ENCODE peak calls at places on chromosome 14, in four cellular contexts. G is heart right ventricle; P is lung; C is effector memory CD4-positive, alpha-beta T cell. L is an unnamed sample.

GRCh38 chr14:28707814-28708213 is 58.8 kb upstream of the FOXG1 start:
- DNase-seq in P (no peak), C (no peak), G (no peak), L (no peak)

GRCh38 chr14:77027538-77028383 is 747 bp downstream of the IRF2BPL start:
- DNase-seq in G (peak), C (peak), P (peak), L (peak)

GRCh38 chr14:68384881-68385280 is 408.0 kb downstream of the ZFP36L1 start:
- DNase-seq in P (no peak), C (no peak), G (no peak), L (no peak)

GRCh38 chr14:64844993-64845536 is 34.6 kb downstream of the SPTB start:
- DNase-seq in C (no peak), P (no peak), G (no peak), L (no peak)

GRCh38 chr14:29741909-29742401 is 185.7 kb downstream of the PRKD1 start:
- DNase-seq in G (no peak), P (no peak), C (no peak), L (no peak)

GRCh38 chr14:60777856-60778578 is 43.5 kb downstream of the MNAT1 start:
- DNase-seq in G (no peak), C (no peak), P (no peak), L (no peak)

GRCh38 chr14:94157195-94157594 is 16.9 kb upstream of the PPP4R4 start:
- DNase-seq in P (no peak), G (no peak), C (no peak), L (no peak)

GRCh38 chr14:54343276-54344121 is 53.3 kb upstream of the CDKN3 start:
- DNase-seq in C (no peak), P (no peak), G (no peak), L (no peak)

GRCh38 chr14:95515523-95516517 is 630 bp downstream of the SYNE3 start:
- DNase-seq in G (peak), P (no peak), C (peak), L (peak)

GRCh38 chr14:89185919-89186849 is 230.8 kb downstream of the FOXN3 start:
- DNase-seq in C (no peak), P (no peak), G (no peak), L (no peak)
- H3K27ac ChIP-seq in C (no peak), P (peak), G (peak), L (no peak)

GRCh38 chr14:91942946-91943345 is 4.5 kb downstream of the FBLN5 start:
- DNase-seq in C (no peak), G (no peak), P (no peak), L (no peak)

GRCh38 chr14:91945776-91946305 is 1.7 kb downstream of the FBLN5 start:
- DNase-seq in P (no peak), C (no peak), G (no peak), L (no peak)

GRCh38 chr14:91942128-91942527 is 5.4 kb downstream of the FBLN5 start:
- DNase-seq in P (no peak), C (no peak), G (no peak), L (no peak)

GRCh38 chr14:91947196-91948184 is at the start of gene FBLN5:
- DNase-seq in C (no peak), P (peak), G (peak), L (no peak)

GRCh38 chr14:91946313-91947195 is 940 bp downstream of the FBLN5 start:
- DNase-seq in P (no peak), G (no peak), C (no peak), L (no peak)
- H3K4me3 ChIP-seq in P (peak), G (peak), C (peak), L (no peak)

DNA sequence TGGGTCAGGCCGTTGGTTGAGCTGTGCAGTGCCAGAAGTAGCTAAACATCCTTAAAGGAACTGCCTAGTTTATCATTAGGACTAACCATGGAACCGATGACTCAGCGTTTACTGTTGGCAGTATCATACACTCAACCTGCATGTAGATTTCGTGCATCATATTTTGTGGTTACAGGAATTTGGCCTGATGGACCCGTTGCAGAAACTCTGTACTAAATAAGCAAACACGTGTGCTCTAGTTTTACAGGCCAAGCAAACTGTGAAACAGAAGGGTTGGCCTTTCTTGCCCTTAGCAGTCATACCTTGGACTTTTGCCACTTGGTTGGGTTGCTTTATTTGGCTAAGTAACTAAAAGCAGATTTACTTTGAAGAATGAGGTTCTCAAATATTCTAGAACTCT is 35.6 kb downstream of the DGLUCY start:
- DNase-seq in C (no peak), G (no peak), P (peak), L (no peak)
- H3K27ac ChIP-seq in C (no peak), G (peak), P (no peak), L (no peak)

GRCh38 chr14:27672047-27672446 is 1074.2 kb upstream of the NOVA1 start:
- DNase-seq in G (no peak), C (no peak), P (no peak), L (no peak)
- H3K4me3 ChIP-seq in G (no peak), C (no peak), P (no peak), L (no peak)

GRCh38 chr14:49405291-49405690 is 180.9 kb downstream of the RPS29 start:
- DNase-seq in G (no peak), C (no peak), P (no peak), L (no peak)

GRCh38 chr14:49401373-49401772 is 184.8 kb downstream of the RPS29 start:
- DNase-seq in P (no peak), G (no peak), C (no peak), L (no peak)
- H3K27ac ChIP-seq in P (no peak), G (no peak), C (no peak), L (no peak)

GRCh38 chr14:105397350-105397931 is 897 bp upstream of the TEX22 start:
- DNase-seq in G (peak), C (no peak), P (no peak), L (no peak)
- H3K4me3 ChIP-seq in G (peak), C (peak), P (peak), L (no peak)

GRCh38 chr14:100679170-100679569 is 47.5 kb upstream of the DLK1 start:
- DNase-seq in C (no peak), P (no peak), G (no peak), L (no peak)
- H3K27ac ChIP-seq in C (no peak), P (no peak), G (peak), L (peak)

DNA sequence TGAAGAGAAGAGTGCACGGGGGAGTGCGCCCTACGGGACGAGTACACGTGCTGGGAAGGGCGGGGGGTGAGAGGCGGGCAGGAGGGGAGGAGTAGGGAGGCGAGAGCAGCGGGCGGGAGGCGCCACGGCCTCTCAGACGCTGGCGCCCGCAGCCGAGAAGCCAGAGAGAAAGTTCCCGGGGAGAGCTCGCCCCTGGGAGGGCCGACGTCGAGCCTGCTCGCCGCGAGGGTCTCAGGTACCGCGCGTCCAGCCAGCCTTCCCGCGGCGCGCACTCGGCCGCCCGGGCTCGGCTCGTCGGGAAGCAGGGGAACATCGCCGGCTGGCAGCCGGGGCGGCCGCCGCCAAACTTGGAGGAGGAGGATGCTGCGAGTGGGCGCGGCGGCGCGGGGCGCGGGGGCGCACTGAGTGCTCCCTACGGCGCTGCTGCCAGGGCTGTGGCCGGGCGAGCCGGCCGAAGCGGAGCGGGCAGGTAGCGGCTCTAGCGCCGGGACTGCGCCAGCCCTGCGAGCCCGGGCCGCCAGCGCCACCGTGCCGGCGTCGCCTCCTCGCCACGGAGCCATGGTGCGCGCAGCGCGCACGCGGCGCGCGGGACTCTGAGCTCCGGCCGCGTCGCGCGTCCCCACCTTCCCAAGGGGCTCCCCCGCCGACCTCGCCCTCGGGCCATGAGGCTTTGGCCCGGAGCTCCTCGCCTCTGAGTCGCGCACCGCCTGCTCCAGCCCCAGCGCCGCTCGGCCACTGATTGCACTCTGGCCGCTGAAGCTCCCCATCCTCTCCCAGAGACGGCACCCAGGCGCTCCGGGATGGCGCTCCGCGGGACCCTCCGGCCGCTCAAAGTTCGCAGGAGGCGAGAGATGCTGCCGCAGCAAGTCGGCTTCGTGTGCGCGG is at the start of gene SLC24A4:
- DNase-seq in C (no peak), G (peak), P (no peak), L (peak)
- H3K4me3 ChIP-seq in C (no peak), G (peak), P (peak), L (peak)

DNA sequence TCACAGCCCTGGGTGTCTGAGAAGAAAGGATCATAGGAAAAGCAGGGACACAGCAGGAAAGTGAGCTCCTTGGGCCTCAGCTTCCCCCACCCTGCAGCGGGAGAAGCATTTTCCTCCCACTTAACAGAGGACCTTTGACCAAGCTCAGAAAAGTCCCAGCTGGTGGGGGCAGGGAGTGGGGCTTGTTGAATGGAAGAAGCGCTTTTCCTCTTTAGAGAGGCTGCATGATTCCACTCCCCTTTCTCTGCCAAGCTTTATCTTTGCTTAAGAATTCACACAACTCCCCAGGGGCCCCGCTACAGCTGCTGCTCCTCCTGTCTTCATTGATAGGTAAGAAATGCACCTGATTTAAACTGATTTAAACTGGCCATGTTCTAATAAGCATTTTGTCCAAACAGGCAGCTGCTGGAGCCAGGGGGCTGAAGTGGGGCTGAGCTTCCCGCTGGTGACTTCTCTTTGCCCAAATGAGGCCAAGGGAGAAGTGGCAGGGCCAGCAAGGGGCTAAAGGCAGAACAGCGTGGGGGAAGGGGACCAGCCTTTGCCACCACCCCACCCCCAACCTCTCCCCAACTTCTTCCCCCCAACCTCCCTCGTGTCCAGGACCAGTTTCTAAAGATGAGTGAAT is 1.7 kb upstream of the PAPLN start:
- DNase-seq in G (no peak), C (no peak), P (no peak), L (no peak)
- H3K27ac ChIP-seq in G (no peak), C (no peak), P (no peak), L (no peak)

DNA sequence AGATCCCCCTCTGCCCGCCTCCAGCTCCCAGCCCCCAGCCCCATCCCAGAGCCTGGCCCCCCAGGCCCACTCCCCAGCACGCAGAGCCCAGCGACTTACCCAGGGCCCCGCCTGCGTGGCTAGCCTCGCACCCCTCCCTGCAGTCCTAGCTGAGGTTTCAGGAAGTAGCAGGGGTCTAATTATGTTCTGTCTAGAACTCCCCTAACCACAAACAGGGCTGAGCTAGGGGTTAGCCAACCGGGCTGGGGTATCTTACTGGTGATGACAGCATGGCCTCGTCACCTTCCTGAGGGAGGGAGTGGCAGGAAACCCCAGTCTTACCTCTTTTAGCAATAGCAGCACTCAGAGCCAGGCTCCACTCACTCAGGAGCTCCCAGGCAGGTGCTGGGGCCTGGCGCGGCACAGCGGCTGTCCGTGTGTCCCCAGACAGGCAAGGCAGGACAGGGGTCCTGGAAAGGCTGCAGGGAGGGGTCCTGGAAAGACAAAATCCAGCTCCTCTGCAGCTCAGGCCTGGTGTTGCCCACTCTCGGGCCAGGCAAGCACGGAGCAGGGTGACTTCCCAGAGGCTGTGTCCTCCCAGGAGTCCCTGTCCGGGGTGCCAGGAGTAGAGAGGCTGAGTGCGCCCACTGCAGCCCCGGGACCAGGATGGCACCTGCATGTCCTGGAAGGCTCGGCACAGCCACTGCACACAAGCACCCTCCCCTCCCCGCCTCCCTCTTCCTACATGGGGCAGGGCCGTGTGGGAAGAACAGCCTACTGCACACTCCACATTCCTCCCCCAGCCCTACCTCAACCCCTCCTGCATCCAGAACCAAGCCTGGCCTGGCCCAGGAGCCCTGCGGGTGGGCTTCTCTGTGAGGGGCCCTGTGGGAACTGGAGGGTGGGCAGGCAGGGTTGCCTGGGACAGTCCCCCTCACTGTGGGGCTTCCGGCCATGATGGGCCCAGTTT is at the start of gene GPR132:
- DNase-seq in C (peak), P (peak), G (no peak), L (peak)
- H3K4me3 ChIP-seq in C (peak), P (no peak), G (peak), L (peak)

L was measured in HL-60.